ENCODE peak calls at places on chromosomes 13 and 19, in seven cellular contexts. O, W, J, B, T, C and L are unnamed samples.

GRCh38 chr19:31252476-31252875 is 96.8 kb downstream of the TSHZ3 start:
- DNase-seq in W (no peak), J (no peak), C (no peak), T (no peak), B (no peak), O (no peak), L (no peak)

GRCh38 chr19:56476671-56477428 is at the start of gene ZNF667:
- DNase-seq in T (peak; percentile 64), C (peak; percentile 46), O (peak; percentile 1), J (no peak), W (peak; percentile 59), B (peak; percentile 94), L (no peak)

GRCh38 chr13:24323739-24324075 is 14.3 kb downstream of the C1QTNF9 start:
- DNase-seq in C (no peak), W (no peak), B (no peak), J (no peak), O (no peak), T (no peak), L (no peak)

GRCh38 chr13:37306778-37307544 is 201.5 kb upstream of the CSNK1A1L start:
- DNase-seq in O (no peak), J (no peak), T (peak; percentile 94), C (peak; percentile 88), B (peak; percentile 87), W (peak; percentile 98), L (no peak)

GRCh38 chr19:35781650-35782049 is 6.3 kb downstream of the ARHGAP33 start:
- DNase-seq in W (no peak), B (no peak), T (no peak), C (no peak), O (no peak), J (no peak), L (no peak)

GRCh38 chr13:113638806-113639205 is 19.2 kb downstream of the ATP4B start:
- DNase-seq in C (no peak), W (no peak), T (no peak), J (no peak), O (no peak), B (no peak), L (no peak)

GRCh38 chr13:110348751-110349150 is 41.7 kb downstream of the COL4A2 start:
- DNase-seq in W (no peak), J (no peak), T (no peak), C (no peak), O (no peak), B (no peak), L (no peak)

GRCh38 chr13:43006893-43007631 is 15.0 kb upstream of the EPSTI1 start:
- DNase-seq in W (peak; percentile 63), C (peak; percentile 65), B (peak; percentile 43), T (peak; percentile 42), O (no peak), J (no peak), L (no peak)

GRCh38 chr13:20231839-20232555 is at the start of gene GJB6:
- DNase-seq in T (peak; percentile 8), B (no peak), C (no peak), O (no peak), W (no peak), J (no peak), L (no peak)

GRCh38 chr13:114143806-114144605 is 11.6 kb upstream of the RASA3 start:
- DNase-seq in W (no peak), C (no peak), B (no peak), J (peak; percentile 40), T (no peak), O (no peak), L (peak; percentile 62)

GRCh38 chr19:16394681-16395375 is 70.2 kb downstream of the KLF2 start:
- DNase-seq in O (no peak), C (no peak), W (peak; percentile 23), T (no peak), B (no peak), J (peak; percentile 38), L (no peak)

GRCh38 chr19:12701596-12702282 is 5.3 kb upstream of the FBXW9 start:
- DNase-seq in J (no peak), B (no peak), T (no peak), C (no peak), W (no peak), O (no peak), L (no peak)

GRCh38 chr13:80379245-80379644 is 38.3 kb upstream of the SPRY2 start:
- DNase-seq in C (peak; percentile 85), J (no peak), W (peak; percentile 43), O (no peak), T (peak; percentile 63), B (peak; percentile 40), L (no peak)

GRCh38 chr13:103222683-103223082 is 156.5 kb upstream of the SLC10A2 start:
- DNase-seq in B (no peak), O (no peak), C (no peak), J (no peak), T (peak; percentile 97), W (no peak), L (no peak)

GRCh38 chr19:13022859-13023636 is 27.8 kb downstream of the NFIX start:
- DNase-seq in C (peak; percentile 94), O (no peak), T (peak; percentile 95), J (peak; percentile 93), W (peak; percentile 95), B (peak; percentile 45), L (peak; percentile 90)

GRCh38 chr13:53191091-53191490 is 162.5 kb downstream of the OLFM4 start:
- DNase-seq in O (no peak), J (no peak), C (peak; percentile 51), T (no peak), B (no peak), W (peak; percentile 11), L (no peak)

GRCh38 chr19:40982594-40983101 is 8.4 kb upstream of the CYP2B6 start:
- DNase-seq in C (peak; percentile 32), O (no peak), J (no peak), B (no peak), W (peak; percentile 32), T (peak; percentile 18), L (no peak)

GRCh38 chr19:5268801-5269200 is 71.8 kb downstream of the PTPRS start:
- DNase-seq in J (no peak), B (no peak), C (no peak), T (no peak), O (no peak), W (no peak), L (no peak)

GRCh38 chr19:49335071-49335783 is at the start of gene CD37:
- DNase-seq in O (peak; percentile 55), J (no peak), T (no peak), C (no peak), B (no peak), W (no peak), L (peak; percentile 71)

GRCh38 chr19:11177592-11177991 is 19.8 kb downstream of the KANK2 start:
- DNase-seq in T (no peak), O (no peak), W (no peak), J (no peak), B (no peak), C (no peak), L (no peak)

GRCh38 chr13:100633461-100633860 is 41.1 kb downstream of the TMTC4 start:
- DNase-seq in T (peak; percentile 74), W (peak; percentile 96), B (peak; percentile 32), C (peak; percentile 88), O (no peak), J (no peak), L (no peak)

GRCh38 chr19:44176590-44176989 is 11.7 kb downstream of the ZNF226 start:
- DNase-seq in J (no peak), O (no peak), T (no peak), C (no peak), W (no peak), B (peak; percentile 5), L (no peak)

GRCh38 chr19:27744926-27745844 is 1467.8 kb downstream of the UQCRFS1 start:
- DNase-seq in O (no peak), B (no peak), C (no peak), T (no peak), J (no peak), W (no peak), L (no peak)

GRCh38 chr13:74015137-74015536 is 119.1 kb downstream of the KLF12 start:
- DNase-seq in J (no peak), T (no peak), B (no peak), C (peak; percentile 59), W (peak; percentile 39), O (no peak), L (no peak)

GRCh38 chr19:3699071-3699740 is 1.1 kb downstream of the PIP5K1C start:
- DNase-seq in J (peak; percentile 75), W (peak; percentile 34), T (peak; percentile 50), O (no peak), C (peak; percentile 24), B (peak; percentile 74), L (peak; percentile 83)

GRCh38 chr13:101570410-101570809 is 117.9 kb downstream of the ITGBL1 start:
- DNase-seq in O (no peak), T (peak; percentile 61), W (peak; percentile 23), J (no peak), B (no peak), C (peak; percentile 86), L (no peak)

GRCh38 chr13:51614350-51614786 is 30.1 kb downstream of the WDFY2 start:
- DNase-seq in W (no peak), J (peak; percentile 52), C (no peak), B (no peak), T (no peak), O (peak; percentile 19), L (no peak)

GRCh38 chr13:54445865-54446264 is 1417.3 kb downstream of the OLFM4 start:
- DNase-seq in J (no peak), W (no peak), B (no peak), O (no peak), C (no peak), T (no peak), L (no peak)

GRCh38 chr13:38685974-38686571 is 804 bp upstream of the FREM2 start:
- DNase-seq in J (no peak), T (peak; percentile 44), B (peak; percentile 14), C (peak; percentile 26), W (no peak), O (no peak), L (no peak)

GRCh38 chr19:2186071-2186846 is 22.5 kb downstream of the DOT1L start:
- DNase-seq in O (no peak), C (no peak), T (no peak), B (peak; percentile 82), J (peak; percentile 96), W (peak; percentile 95), L (peak; percentile 95)
- H3K4me3 ChIP-seq in O (no peak overlapping the region), C (no peak overlapping the region), T (no peak overlapping the region), B (no peak overlapping the region), J (peak overlapping the region; percentile 33), W (no peak overlapping the region), L (no peak overlapping the region)

DNA sequence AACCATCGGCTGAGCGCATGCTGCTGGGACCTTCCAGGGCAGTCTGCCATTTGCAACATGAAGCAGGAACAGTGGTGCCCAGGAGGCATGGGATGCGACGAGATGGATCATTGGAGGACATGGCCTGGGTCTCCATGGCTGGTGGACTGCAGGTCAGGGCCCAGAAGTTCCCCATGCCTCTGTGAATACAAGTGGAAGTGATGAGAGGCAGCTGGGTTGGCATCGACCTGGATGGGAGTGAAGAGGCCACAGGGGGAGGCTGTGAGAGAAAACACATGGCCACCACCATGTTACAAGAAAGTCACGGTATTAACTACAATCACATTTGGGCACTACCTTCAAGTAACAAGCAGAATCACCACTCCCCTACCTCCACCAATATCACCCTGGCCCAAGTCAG is 262.0 kb downstream of the FOXO1 start:
- DNase-seq in W (no peak), C (no peak), J (no peak), O (no peak), T (no peak), B (no peak), L (no peak)
- H3K4me1 ChIP-seq in W (peaks cover 15% of the 10 kb centered on the region), C (peaks cover 63% of the 10 kb centered on the region), J (peaks cover 40% of the 10 kb centered on the region), O (peaks cover 14% of the 10 kb centered on the region), T (peaks cover 26% of the 10 kb centered on the region), B (peaks cover 11% of the 10 kb centered on the region), L (no peaks in the 10 kb centered on the region)

GRCh38 chr19:55354698-55355212 is at the start of gene COX6B2:
- DNase-seq in C (no peak), J (no peak), B (no peak), W (no peak), O (no peak), T (no peak), L (no peak)
- H3K4me3 ChIP-seq in C (peak within 1 kb of the TSS; percentile 68), J (peak within 1 kb of the TSS; percentile 60), B (peak within 1 kb of the TSS; percentile 55), W (peak within 1 kb of the TSS; percentile 65), O (peak within 1 kb of the TSS; percentile 48), T (peak within 1 kb of the TSS; percentile 48), L (no peak within 1 kb of the TSS)

GRCh38 chr19:58386166-58386575 is 898 bp upstream of the RPS5 start:
- DNase-seq in T (no peak), O (no peak), B (no peak), W (no peak), J (no peak), C (no peak), L (peak; percentile 54)
- H3K4me1 ChIP-seq in T (peaks cover 31% of the 10 kb centered on the region), O (peaks cover 41% of the 10 kb centered on the region), B (peaks cover 34% of the 10 kb centered on the region), W (peaks cover 12% of the 10 kb centered on the region), J (peaks cover 36% of the 10 kb centered on the region), C (peaks cover 35% of the 10 kb centered on the region), L (peaks cover 3% of the 10 kb centered on the region)